ENCODE peak calls at places on chromosome 11, in nine cellular contexts. A, H, F, W, M, J, E, Q and C are unnamed samples.

GRCh38 chr11:128029219-128029722 is 558.1 kb downstream of the ETS1 start:
- DNase-seq in A (no peak), H (no peak), F (no peak), W (no peak), M (peak), J (no peak), E (no peak), Q (no peak), C (no peak)

GRCh38 chr11:120343429-120343828 is 7.2 kb downstream of the ARHGEF12 start:
- DNase-seq in A (no peak), H (no peak), F (no peak), W (no peak), M (no peak), J (no peak), E (peak), Q (no peak), C (no peak)

GRCh38 chr11:112620621-112621394 is 340.4 kb upstream of the NCAM1 start:
- DNase-seq in A (no peak), H (peak), F (no peak), W (no peak), M (no peak), J (no peak), E (no peak), Q (no peak), C (no peak)

GRCh38 chr11:130340671-130341319 is 26.1 kb upstream of the ZBTB44 start:
- DNase-seq in A (no peak), H (no peak), F (no peak), W (peak), M (no peak), J (no peak), E (no peak), Q (no peak), C (no peak)

GRCh38 chr11:66419825-66420224 is 1.0 kb upstream of the NPAS4 start:
- DNase-seq in A (no peak), H (no peak), F (peak), W (no peak), M (no peak), J (no peak), E (no peak), Q (no peak), C (no peak)

GRCh38 chr11:61695917-61696316 is 15.7 kb downstream of the DAGLA start:
- DNase-seq in A (peak), H (peak), F (no peak), W (peak), M (peak), J (peak), E (peak), Q (peak), C (no peak)

GRCh38 chr11:95337175-95337957 is 106.4 kb upstream of the SESN3 start:
- DNase-seq in A (peak), H (no peak), F (no peak), W (peak), M (peak), J (peak), E (peak), Q (peak), C (peak)

GRCh38 chr11:120457996-120458395 is 53.6 kb upstream of the GRIK4 start:
- DNase-seq in A (no peak), H (peak), F (no peak), W (no peak), M (no peak), J (no peak), E (no peak), Q (no peak), C (no peak)

GRCh38 chr11:28674432-28675076 is 566.4 kb downstream of the METTL15 start:
- DNase-seq in A (no peak), H (peak), F (no peak), W (no peak), M (peak), J (no peak), E (no peak), Q (no peak), C (no peak)

GRCh38 chr11:122690292-122690691 is 34.8 kb downstream of the UBASH3B start:
- DNase-seq in A (no peak), H (no peak), F (no peak), W (no peak), M (no peak), J (no peak), E (peak), Q (no peak), C (no peak)

GRCh38 chr11:6390718-6391547 is 659 bp downstream of the SMPD1 start:
- DNase-seq in A (no peak), H (no peak), F (no peak), W (no peak), M (no peak), J (no peak), E (no peak), Q (no peak), C (no peak)

GRCh38 chr11:47433157-47433556 is 6.9 kb upstream of the PSMC3 start:
- DNase-seq in A (no peak), H (no peak), F (no peak), W (no peak), M (no peak), J (no peak), E (no peak), Q (no peak), C (no peak)

GRCh38 chr11:8092587-8093424 is 11.8 kb downstream of the TUB start:
- DNase-seq in A (peak), H (peak), F (no peak), W (no peak), M (peak), J (no peak), E (peak), Q (no peak), C (peak)

GRCh38 chr11:45060707-45061106 is 85.7 kb upstream of the PRDM11 start:
- DNase-seq in A (no peak), H (no peak), F (no peak), W (no peak), M (no peak), J (no peak), E (no peak), Q (no peak), C (no peak)

GRCh38 chr11:128709402-128709801 is 15.5 kb downstream of the FLI1 start:
- DNase-seq in A (no peak), H (peak), F (no peak), W (no peak), M (peak), J (no peak), E (no peak), Q (no peak), C (no peak)

GRCh38 chr11:83087035-83087434 is 15.3 kb upstream of the RAB30 start:
- DNase-seq in A (no peak), H (peak), F (peak), W (no peak), M (peak), J (no peak), E (no peak), Q (no peak), C (peak)

GRCh38 chr11:33515347-33515746 is 185.3 kb downstream of the C11orf91 start:
- DNase-seq in A (no peak), H (peak), F (no peak), W (no peak), M (peak), J (no peak), E (peak), Q (no peak), C (no peak)

GRCh38 chr11:1896895-1897294 is 5.2 kb upstream of the PRR33 start:
- DNase-seq in A (no peak), H (no peak), F (no peak), W (no peak), M (no peak), J (no peak), E (peak), Q (no peak), C (no peak)

GRCh38 chr11:69239320-69240040 is 54.5 kb upstream of the MYEOV start:
- DNase-seq in A (no peak), H (no peak), F (no peak), W (no peak), M (no peak), J (no peak), E (no peak), Q (no peak), C (no peak)

GRCh38 chr11:120929664-120930154 is 94.2 kb upstream of the TBCEL start:
- DNase-seq in A (no peak), H (peak), F (peak), W (no peak), M (peak), J (peak), E (peak), Q (no peak), C (peak)

GRCh38 chr11:68471360-68472340 is 11.1 kb downstream of the PPP6R3 start:
- DNase-seq in A (no peak), H (peak), F (no peak), W (peak), M (peak), J (no peak), E (peak), Q (no peak), C (no peak)